ENCODE peak calls at places on chromosome 3, in four cellular contexts. F is esophagus squamous epithelium, K is HCT116, T is sigmoid colon. X is an unnamed sample.

GRCh38 chr3:157248590-157249425 is 88.9 kb upstream of the CCNL1 start:
- DNase-seq in F (no peak), K (peak; percentile 71), T (no peak), X (no peak)

GRCh38 chr3:37777835-37778234 is 83.8 kb upstream of the CTDSPL start:
- DNase-seq in T (no peak), K (no peak), F (no peak), X (no peak)

GRCh38 chr3:152375546-152375945 is 106.8 kb downstream of the MBNL1 start:
- DNase-seq in F (no peak), T (no peak), K (no peak), X (no peak)

GRCh38 chr3:66162766-66163165 is 58.0 kb upstream of the SLC25A26 start:
- DNase-seq in T (no peak), F (no peak), K (no peak), X (no peak)

GRCh38 chr3:161096771-161097367 is 8.3 kb downstream of the B3GALNT1 start:
- DNase-seq in T (no peak), K (no peak), F (no peak), X (no peak)

GRCh38 chr3:136818191-136818850 is 605 bp upstream of the SLC35G2 start:
- DNase-seq in T (peak; percentile 69), K (peak; percentile 67), F (no peak), X (peak; percentile 26)

GRCh38 chr3:52532517-52532837 is 1.2 kb downstream of the NT5DC2 start:
- DNase-seq in T (peak; percentile 71), F (no peak), K (no peak), X (peak; percentile 50)

GRCh38 chr3:155572085-155572484 is 172.8 kb downstream of the PLCH1 start:
- DNase-seq in T (no peak), F (no peak), K (no peak), X (no peak)

GRCh38 chr3:39166932-39167532 is 13.6 kb upstream of the CSRNP1 start:
- DNase-seq in T (peak; percentile 78), K (no peak), F (no peak), X (peak; percentile 33)

GRCh38 chr3:190041333-190042041 is 79.2 kb downstream of the P3H2 start:
- DNase-seq in T (no peak), K (no peak), F (no peak), X (no peak)

DNA sequence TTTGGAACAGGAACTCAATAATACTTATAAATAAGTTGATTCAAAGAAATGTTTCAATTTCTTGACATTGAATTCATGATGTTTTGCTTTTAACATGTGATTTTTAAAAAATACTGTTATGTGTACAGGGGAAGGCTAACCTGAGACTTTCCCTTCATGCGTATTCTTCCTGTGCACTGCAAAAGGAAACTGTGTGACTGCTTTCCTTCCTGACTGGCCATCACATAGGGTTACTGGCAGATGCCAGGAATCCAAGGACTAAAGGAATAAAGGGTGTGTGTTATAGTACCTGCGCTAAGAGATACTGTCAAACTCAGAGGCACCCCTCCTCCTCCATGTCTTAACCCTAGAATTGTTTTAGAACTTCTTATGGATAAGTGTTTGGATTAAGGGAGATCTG is 236.0 kb downstream of the UBE2E2 start:
- DNase-seq in T (no peak), F (no peak), K (no peak), X (no peak)
- H3K4me1 ChIP-seq in T (peaks cover 10% of the 10 kb centered on the region), F (no peaks in the 10 kb centered on the region), K (no peaks in the 10 kb centered on the region), X (no peaks in the 10 kb centered on the region)

GRCh38 chr3:126355777-126356372 is 1.3 kb downstream of the KLF15 start:
- DNase-seq in T (peak; percentile 100), K (peak; percentile 46), F (peak; percentile 41), X (peak; percentile 97)

GRCh38 chr3:126356373-126357298 is 572 bp downstream of the KLF15 start:
- DNase-seq in F (no peak), T (peak; percentile 82), K (no peak), X (peak; percentile 47)

GRCh38 chr3:126353694-126354321 is 3.4 kb downstream of the KLF15 start:
- DNase-seq in K (no peak), T (peak; percentile 66), F (no peak), X (no peak)

GRCh38 chr3:126355251-126355650 is 2.0 kb downstream of the KLF15 start:
- DNase-seq in K (no peak), T (peak; percentile 67), F (no peak), X (no peak)

DNA sequence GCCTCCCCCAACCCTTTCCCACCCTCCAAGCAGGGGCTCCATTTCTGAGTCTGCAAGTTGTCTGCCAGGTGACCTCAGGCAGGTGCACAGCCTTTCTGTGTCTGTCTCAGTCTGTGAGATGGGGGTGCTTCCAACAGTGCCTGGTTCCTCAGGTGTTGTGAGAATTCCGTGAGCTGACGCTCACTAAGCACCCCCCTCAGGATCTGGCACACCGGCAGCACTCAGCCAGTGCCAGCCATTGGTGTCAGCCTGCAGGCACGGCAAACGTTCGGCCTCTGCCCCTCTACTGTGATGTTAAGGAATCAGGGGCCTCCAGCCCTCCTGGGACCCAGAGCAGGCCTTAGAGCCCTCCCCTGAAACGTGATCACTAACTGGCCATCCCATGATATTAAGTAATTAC is 2.4 kb downstream of the KLF15 start:
- DNase-seq in T (peak; percentile 62), K (no peak), F (no peak), X (no peak)
- TF ChIP-seq POLR2A in T (no peak), K (no peak), F (no peak), X (no peak)

DNA sequence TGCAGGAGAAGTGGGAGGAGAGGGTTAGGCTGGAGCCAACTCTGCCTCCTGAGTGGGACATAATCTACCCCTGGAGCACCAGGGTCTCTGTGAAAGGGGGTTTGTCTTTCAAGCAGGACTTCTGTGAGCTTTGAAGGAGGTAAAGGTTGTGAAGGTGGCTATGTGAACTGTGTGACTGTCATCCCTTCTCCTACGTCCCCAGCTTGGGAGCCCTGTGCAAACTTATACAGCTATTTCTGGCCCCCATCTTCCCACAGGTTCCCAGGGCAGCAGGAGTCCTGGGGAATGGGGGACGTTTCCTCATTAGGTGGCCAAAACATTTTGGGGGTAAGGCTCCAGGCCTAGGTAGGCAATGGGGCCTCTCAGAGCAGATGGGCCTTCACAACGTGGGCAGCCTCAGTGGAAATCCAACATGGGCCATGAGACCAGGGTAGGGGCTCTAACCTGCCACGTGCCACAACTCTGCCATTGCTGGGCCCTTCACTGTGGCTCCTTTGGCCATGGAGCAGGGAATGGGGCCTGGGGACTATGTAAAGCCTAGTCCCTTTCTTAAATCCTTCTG is 3.5 kb downstream of the VIPR1 start:
- DNase-seq in T (peak; percentile 48), K (no peak), F (no peak), X (peak; percentile 4)
- H3K27me3 ChIP-seq in T (peaks cover 8% of the 10 kb centered on the region), K (no peaks in the 10 kb centered on the region), F (no peaks in the 10 kb centered on the region), X (peaks cover 4% of the 10 kb centered on the region)

GRCh38 chr3:29335921-29336320 is 55.0 kb downstream of the RBMS3 start:
- DNase-seq in T (no peak), F (no peak), K (no peak), X (no peak)

GRCh38 chr3:29335438-29335837 is 54.6 kb downstream of the RBMS3 start:
- DNase-seq in T (peak; percentile 92), F (no peak), K (peak; percentile 15), X (peak; percentile 86)

GRCh38 chr3:29331830-29332637 is 51.2 kb downstream of the RBMS3 start:
- DNase-seq in T (no peak), K (no peak), F (no peak), X (no peak)

GRCh38 chr3:29334652-29335189 is 53.9 kb downstream of the RBMS3 start:
- DNase-seq in F (no peak), T (no peak), K (no peak), X (no peak)

DNA sequence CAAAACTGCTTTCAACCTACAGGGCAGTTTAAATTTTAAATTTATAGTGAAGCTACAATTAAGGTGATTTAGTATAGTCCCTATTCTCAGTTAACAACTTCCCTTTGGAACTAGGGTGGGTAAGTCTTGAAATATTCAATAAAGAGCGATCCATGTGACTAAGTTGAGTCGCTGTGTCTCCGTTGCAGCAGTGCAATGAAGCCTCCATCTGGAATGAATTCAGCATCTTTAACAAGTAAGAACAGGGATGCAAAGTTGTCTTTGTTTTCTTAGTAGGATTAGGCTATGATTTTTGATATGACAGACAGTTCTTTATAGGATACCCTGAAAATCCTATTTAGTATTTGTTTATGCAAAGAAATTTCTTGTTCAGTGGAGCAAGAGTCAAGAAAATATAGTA is 52.6 kb downstream of the RBMS3 start:
- DNase-seq in T (no peak), F (no peak), K (no peak), X (no peak)
- H3K4me1 ChIP-seq in T (peaks cover 75% of the 10 kb centered on the region), F (peaks cover 9% of the 10 kb centered on the region), K (peaks cover 8% of the 10 kb centered on the region), X (peaks cover 19% of the 10 kb centered on the region)

GRCh38 chr3:182792901-182793662 is at the start of gene ATP11B:
- DNase-seq in K (peak; percentile 18), T (peak; percentile 80), F (peak; percentile 21), X (peak; percentile 72)
- TF ChIP-seq POLR2A in K (peak; percentile 64), T (peak; percentile 69), F (no peak), X (peak; percentile 66)

GRCh38 chr3:12427551-12427950 is 56.7 kb upstream of the TSEN2 start:
- DNase-seq in T (no peak), F (no peak), K (no peak), X (no peak)
- H3K27me3 ChIP-seq in T (no peaks in the 10 kb centered on the region), F (no peaks in the 10 kb centered on the region), K (no peaks in the 10 kb centered on the region), X (no peaks in the 10 kb centered on the region)

X was measured in uterus.